ENCODE peak calls at places on chromosomes 6 and 20, in nine cellular contexts. O is memory B cell; S is naive thymus-derived CD8-positive, alpha-beta T cell; E is choroid plexus epithelial cell; Y is NCI-H2227 treated with DMSO at 0.1 percent for 48 hours; R is NB4; H is fibroblast of mammary gland; Z is sigmoid colon; P is NAMALWA. F is an unnamed sample.

GRCh38 chr6:107292570-107293285 is 166.6 kb downstream of the PDSS2 start:
- DNase-seq in O (no peak), S (no peak), E (no peak), Y (peak), R (no peak), H (no peak), Z (no peak), P (no peak), F (no peak)

GRCh38 chr6:110999634-111000270 is 17.9 kb downstream of the RPF2 start:
- DNase-seq in O (no peak), S (no peak), E (peak), Y (no peak), R (peak), H (peak), Z (no peak), P (peak), F (peak)

GRCh38 chr6:170289971-170290305 is 940 bp downstream of the DLL1 start:
- DNase-seq in O (no peak), S (no peak), E (no peak), Y (no peak), R (no peak), H (no peak), Z (peak), P (no peak), F (no peak)

GRCh38 chr6:14194483-14194882 is 76.9 kb downstream of the CD83 start:
- DNase-seq in O (no peak), S (no peak), E (no peak), Y (no peak), R (no peak), H (no peak), Z (no peak), P (no peak), F (no peak)

GRCh38 chr6:134339216-134339615 is 21.3 kb upstream of the SGK1 start:
- DNase-seq in O (no peak), S (no peak), E (no peak), Y (no peak), R (no peak), H (no peak), Z (no peak), P (no peak), F (no peak)

GRCh38 chr6:152312434-152312833 is 324.7 kb downstream of the SYNE1 start:
- DNase-seq in O (no peak), S (no peak), E (no peak), Y (no peak), R (no peak), H (no peak), Z (no peak), P (no peak), F (no peak)

GRCh38 chr6:157291356-157291755 is 32.0 kb downstream of the TMEM242 start:
- DNase-seq in O (no peak), S (no peak), E (no peak), Y (no peak), R (no peak), H (no peak), Z (no peak), P (no peak), F (no peak)

GRCh38 chr6:161462148-161462547 is 188.3 kb upstream of the AGPAT4 start:
- DNase-seq in O (no peak), S (no peak), E (no peak), Y (no peak), R (no peak), H (no peak), Z (no peak), P (no peak), F (peak)

GRCh38 chr6:109009761-109010612 is 84.7 kb downstream of the SESN1 start:
- DNase-seq in O (no peak), S (no peak), E (no peak), Y (no peak), R (no peak), H (no peak), Z (no peak), P (no peak), F (no peak)

GRCh38 chr6:85250586-85251216 is 199.2 kb upstream of the NT5E start:
- DNase-seq in O (no peak), S (no peak), E (peak), Y (no peak), R (no peak), H (peak), Z (no peak), P (no peak), F (no peak)

GRCh38 chr6:6004147-6004995 is 2.4 kb downstream of the NRN1 start:
- DNase-seq in O (no peak), S (no peak), E (no peak), Y (no peak), R (no peak), H (peak), Z (no peak), P (no peak), F (no peak)

GRCh38 chr6:24931296-24931695 is 4.5 kb downstream of the RIPOR2 start:
- DNase-seq in O (no peak), S (no peak), E (peak), Y (peak), R (no peak), H (peak), Z (no peak), P (no peak), F (no peak)

GRCh38 chr6:30491963-30492616 is 2.8 kb downstream of the HLA-E start:
- DNase-seq in O (no peak), S (no peak), E (no peak), Y (no peak), R (no peak), H (no peak), Z (no peak), P (no peak), F (no peak)

GRCh38 chr20:17888044-17888443 is 80.5 kb downstream of the SNX5 start:
- DNase-seq in O (no peak), S (no peak), E (no peak), Y (no peak), R (no peak), H (no peak), Z (peak), P (no peak), F (peak)

F was measured in RPMI7951.